ENCODE peak calls at places on chromosomes 5 and 9, in five cellular contexts. R is fibroblast of lung; I is stimulated activated CD4-positive, alpha-beta T cell treated with anti-CD3 and anti-CD28 coated beads, TNF-alpha, amount 100 ng/mL, for 4 hours; H is H9; O is H7. P is an unnamed sample.
A peak's percentile ranks its signal among the peaks of the same experiment; 100 is the strongest.

GRCh38 chr5:7828269-7828668 is 22.7 kb downstream of the CFAP90 start:
- DNase-seq in R (no peak), I (no peak), H (no peak), O (no peak), P (no peak)

GRCh38 chr5:149110406-149110805 is 30.9 kb upstream of the ABLIM3 start:
- DNase-seq in R (no peak), I (no peak), H (no peak), O (no peak), P (no peak)

GRCh38 chr9:128102861-128103588 is 24.5 kb downstream of the PTGES2 start:
- DNase-seq in R (no peak), I (no peak), H (peak; percentile 30), O (peak; percentile 37), P (no peak)

GRCh38 chr5:174720612-174721521 is 3.5 kb upstream of the MSX2 start:
- DNase-seq in R (no peak), I (no peak), H (peak; percentile 83), O (peak; percentile 95), P (peak; percentile 94)

GRCh38 chr5:36079200-36079761 is 12.6 kb upstream of the UGT3A2 start:
- DNase-seq in R (peak; percentile 59), I (no peak), H (peak; percentile 85), O (peak; percentile 80), P (peak; percentile 64)

GRCh38 chr5:109852371-109853160 is 162.8 kb downstream of the MAN2A1 start:
- DNase-seq in R (no peak), I (no peak), H (no peak), O (no peak), P (no peak)

GRCh38 chr5:33257807-33258491 is 182.8 kb upstream of the TARS1 start:
- DNase-seq in R (peak; percentile 82), I (no peak), H (no peak), O (no peak), P (no peak)

GRCh38 chr5:1930501-1930879 is 47.8 kb upstream of the IRX4 start:
- DNase-seq in R (no peak), I (no peak), H (no peak), O (no peak), P (no peak)

GRCh38 chr5:100691545-100691944 is 156.4 kb downstream of the FAM174A start:
- DNase-seq in R (peak; percentile 55), I (no peak), H (no peak), O (no peak), P (no peak)

GRCh38 chr5:180068519-180069090 is 3.0 kb downstream of the RNF130 start:
- DNase-seq in R (no peak), I (no peak), H (no peak), O (no peak), P (no peak)

GRCh38 chr5:64767959-64768357 is 533 bp downstream of the SREK1IP1 start:
- DNase-seq in R (peak; percentile 59), I (no peak), H (peak; percentile 26), O (peak; percentile 15), P (no peak)

GRCh38 chr9:135309763-135310125 is 169.8 kb upstream of the PPP1R26 start:
- DNase-seq in R (no peak), I (no peak), H (no peak), O (peak; percentile 44), P (no peak)

GRCh38 chr5:126044111-126044668 is 379.0 kb upstream of the GRAMD2B start:
- DNase-seq in R (peak; percentile 68), I (no peak), H (no peak), O (no peak), P (no peak)

GRCh38 chr9:104256031-104256709 is 162.1 kb downstream of the SMC2 start:
- DNase-seq in R (peak; percentile 16), I (no peak), H (no peak), O (no peak), P (no peak)

GRCh38 chr9:88874391-88874790 is 116.9 kb upstream of the S1PR3 start:
- DNase-seq in R (no peak), I (no peak), H (no peak), O (no peak), P (no peak)

GRCh38 chr5:137329581-137329980 is 169.5 kb downstream of the SPOCK1 start:
- DNase-seq in R (no peak), I (no peak), H (no peak), O (no peak), P (no peak)

GRCh38 chr5:142803428-142804111 is 33.4 kb downstream of the ARHGAP26 start:
- DNase-seq in R (peak; percentile 58), I (no peak), H (no peak), O (no peak), P (no peak)

GRCh38 chr9:135468866-135469521 is 10.6 kb upstream of the PPP1R26 start:
- DNase-seq in R (peak; percentile 46), I (peak; percentile 32), H (no peak), O (no peak), P (peak; percentile 44)

GRCh38 chr9:20929276-20929675 is 102.2 kb downstream of the HACD4 start:
- DNase-seq in R (no peak), I (no peak), H (no peak), O (no peak), P (no peak)

GRCh38 chr5:82952326-82952725 is 124.9 kb downstream of the TMEM167A start:
- DNase-seq in R (no peak), I (no peak), H (no peak), O (no peak), P (peak; percentile 42)

GRCh38 chr9:110095238-110095637 is 112.7 kb downstream of the C9orf152 start:
- DNase-seq in R (peak; percentile 85), I (no peak), H (no peak), O (peak; percentile 39), P (no peak)

GRCh38 chr5:31921852-31922305 is 252.2 kb downstream of the GOLPH3 start:
- DNase-seq in R (peak; percentile 77), I (no peak), H (no peak), O (no peak), P (no peak)

GRCh38 chr9:112378441-112379176 is 1.3 kb upstream of the HSDL2 start:
- DNase-seq in R (no peak), I (no peak), H (peak; percentile 36), O (no peak), P (peak; percentile 52)

GRCh38 chr9:119963258-119963797 is 594.1 kb upstream of the BRINP1 start:
- DNase-seq in R (peak; percentile 5), I (no peak), H (peak; percentile 85), O (peak; percentile 67), P (peak; percentile 78)

GRCh38 chr5:124952079-124952478 is 205.6 kb upstream of the ZNF608 start:
- DNase-seq in R (peak; percentile 41), I (no peak), H (no peak), O (no peak), P (no peak)

GRCh38 chr9:135920973-135921585 is 13.7 kb upstream of the CAMSAP1 start:
- DNase-seq in R (no peak), I (no peak), H (no peak), O (peak; percentile 68), P (no peak)

GRCh38 chr9:32728181-32728580 is 55.2 kb upstream of the TMEM215 start:
- DNase-seq in R (no peak), I (no peak), H (no peak), O (no peak), P (no peak)

GRCh38 chr5:90932052-90932699 is 373.6 kb downstream of the ADGRV1 start:
- DNase-seq in R (peak; percentile 78), I (no peak), H (peak; percentile 51), O (peak; percentile 63), P (peak; percentile 49)

GRCh38 chr5:164420161-164420560 is 914.7 kb downstream of the MAT2B start:
- DNase-seq in R (no peak), I (no peak), H (no peak), O (no peak), P (no peak)

GRCh38 chr5:145341842-145342241 is 493.3 kb downstream of the PRELID2 start:
- DNase-seq in R (no peak), I (no peak), H (no peak), O (no peak), P (no peak)

GRCh38 chr9:124366476-124367220 is 48.6 kb downstream of the PSMB7 start:
- DNase-seq in R (no peak), I (no peak), H (no peak), O (no peak), P (no peak)

GRCh38 chr9:79896390-79896789 is 324.6 kb downstream of the TLE4 start:
- DNase-seq in R (no peak), I (no peak), H (no peak), O (no peak), P (no peak)

P was measured in ELF-1.